ENCODE peak calls at places on chromosomes 6 and 20, in four cellular contexts. K is GM20000, G is sigmoid colon, R is MCF 10A. N is an unnamed sample.

GRCh38 chr6:1110164-1110563 is 201.7 kb upstream of the FOXQ1 start:
- DNase-seq in R (no peak), K (no peak), G (no peak), N (peak; percentile 32)

GRCh38 chr6:153059757-153060156 is 57.2 kb upstream of the MTRF1L start:
- DNase-seq in R (peak; percentile 25), G (no peak), K (no peak), N (no peak)

GRCh38 chr6:3315841-3316240 is 57.1 kb downstream of the PSMG4 start:
- DNase-seq in G (peak; percentile 44), K (no peak), R (no peak), N (no peak)

GRCh38 chr6:91781946-91782345 is 1195.1 kb upstream of the MAP3K7 start:
- DNase-seq in K (no peak), G (no peak), R (peak; percentile 11), N (no peak)

GRCh38 chr20:58117944-58118343 is 110.5 kb downstream of the ANKRD60 start:
- DNase-seq in R (no peak), G (no peak), K (no peak), N (no peak)

GRCh38 chr20:44089987-44090674 is 96.9 kb downstream of the JPH2 start:
- DNase-seq in R (peak; percentile 81), K (no peak), G (peak; percentile 35), N (peak; percentile 28)

GRCh38 chr6:169397684-169398083 is 144.0 kb upstream of the THBS2 start:
- DNase-seq in K (no peak), R (no peak), G (no peak), N (no peak)

GRCh38 chr6:105317607-105318533 is 85.0 kb downstream of the PREP start:
- DNase-seq in G (no peak), K (no peak), R (peak; percentile 44), N (peak; percentile 46)

GRCh38 chr20:64225166-64225595 is 30.4 kb upstream of the PCMTD2 start:
- DNase-seq in K (no peak), G (no peak), R (no peak), N (no peak)

GRCh38 chr6:167543602-167544506 is 219.0 kb downstream of the TTLL2 start:
- DNase-seq in G (peak; percentile 88), R (no peak), K (no peak), N (no peak)

GRCh38 chr6:26105842-26106241 is 18.6 kb downstream of the HFE start:
- DNase-seq in R (no peak), K (no peak), G (no peak), N (no peak)

GRCh38 chr20:37229300-37229699 is 32.3 kb downstream of the GHRH start:
- DNase-seq in K (no peak), G (no peak), R (no peak), N (no peak)

GRCh38 chr6:4358414-4359107 is 223.2 kb upstream of the ECI2 start:
- DNase-seq in K (no peak), R (peak; percentile 100), G (peak; percentile 93), N (peak; percentile 86)

GRCh38 chr6:149771185-149771584 is 21.6 kb downstream of the PCMT1 start:
- DNase-seq in K (no peak), R (no peak), G (no peak), N (no peak)

GRCh38 chr20:45010399-45010828 is 44.1 kb downstream of the STK4 start:
- DNase-seq in G (no peak), R (no peak), K (no peak), N (no peak)

GRCh38 chr20:39893013-39893685 is 795.9 kb downstream of the MAFB start:
- DNase-seq in G (no peak), R (no peak), K (no peak), N (no peak)

GRCh38 chr6:10486215-10486614 is 34.9 kb upstream of the GCNT2 start:
- DNase-seq in G (no peak), R (no peak), K (no peak), N (no peak)

GRCh38 chr20:36493801-36494114 is 47.6 kb upstream of the MYL9 start:
- DNase-seq in R (no peak), G (peak; percentile 94), K (no peak), N (no peak)

GRCh38 chr6:164109770-164110140 is 695.2 kb downstream of the QKI start:
- DNase-seq in K (no peak), G (no peak), R (peak; percentile 59), N (no peak)

GRCh38 chr6:73655341-73655917 is 1.6 kb upstream of the SLC17A5 start:
- DNase-seq in R (no peak), G (no peak), K (no peak), N (no peak)

GRCh38 chr6:146433881-146434741 is 109.5 kb upstream of the RAB32 start:
- DNase-seq in R (no peak), K (no peak), G (no peak), N (no peak)

GRCh38 chr6:156167289-156168076 is 609.7 kb upstream of the ARID1B start:
- DNase-seq in R (no peak), G (peak; percentile 77), K (no peak), N (no peak)

GRCh38 chr6:4844108-4844507 is 67.9 kb downstream of the CDYL start:
- DNase-seq in R (no peak), G (no peak), K (no peak), N (no peak)

GRCh38 chr6:120826253-120826652 is 508.0 kb downstream of the TBC1D32 start:
- DNase-seq in G (no peak), R (peak; percentile 61), K (peak; percentile 8), N (peak; percentile 73)

GRCh38 chr6:167701010-167701409 is 125.7 kb upstream of the AFDN start:
- DNase-seq in K (no peak), G (peak; percentile 26), R (no peak), N (no peak)

GRCh38 chr6:41036188-41036587 is 2.8 kb downstream of the UNC5CL start:
- DNase-seq in R (peak; percentile 75), G (no peak), K (no peak), N (peak; percentile 36)

GRCh38 chr20:49320460-49320859 is 42.6 kb upstream of the ZNFX1 start:
- DNase-seq in R (peak; percentile 64), G (no peak), K (no peak), N (peak; percentile 58)

GRCh38 chr6:158046201-158047119 is 64.8 kb downstream of the SYNJ2 start:
- DNase-seq in R (no peak), K (peak; percentile 36), G (no peak), N (no peak)

GRCh38 chr6:34018961-34019606 is 126.8 kb downstream of the GRM4 start:
- DNase-seq in G (no peak), R (no peak), K (no peak), N (no peak)

GRCh38 chr6:120320481-120321162 is 971.1 kb upstream of the MAN1A1 start:
- DNase-seq in K (no peak), R (no peak), G (no peak), N (no peak)

GRCh38 chr6:2042951-2043648 is 202.3 kb downstream of the GMDS start:
- DNase-seq in R (no peak), K (no peak), G (no peak), N (no peak)

GRCh38 chr20:32278199-32278643 is 770 bp downstream of the KIF3B start:
- DNase-seq in G (no peak), K (peak; percentile 68), R (no peak), N (no peak)

GRCh38 chr6:163711615-163712568 is 297.4 kb downstream of the QKI start:
- DNase-seq in G (peak; percentile 88), K (no peak), R (no peak), N (no peak)

GRCh38 chr6:24183584-24183983 is 57.6 kb downstream of the NRSN1 start:
- DNase-seq in R (no peak), G (no peak), K (no peak), N (no peak)

GRCh38 chr6:129860901-129861665 is at the start of gene TMEM244:
- DNase-seq in K (no peak), R (no peak), G (no peak), N (no peak)

GRCh38 chr6:43355862-43356590 is 13.4 kb downstream of the ZNF318 start:
- DNase-seq in K (peak; percentile 25), G (no peak), R (no peak), N (peak; percentile 19)
- TF ChIP-seq CTCF in K (peak; percentile 43), G (no peak), R (no peak), N (no peak)

GRCh38 chr6:32829495-32829894 is 9.0 kb downstream of the TAP2 start:
- DNase-seq in K (no peak), G (no peak), R (no peak), N (no peak)

GRCh38 chr6:32830017-32830416 is 8.5 kb downstream of the TAP2 start:
- DNase-seq in R (no peak), K (no peak), G (no peak), N (no peak)

GRCh38 chr6:32826996-32827395 is 10.2 kb upstream of the HLA-DOB start:
- DNase-seq in K (no peak), G (no peak), R (no peak), N (no peak)

GRCh38 chr6:32830936-32831335 is 7.6 kb downstream of the TAP2 start:
- DNase-seq in R (no peak), G (no peak), K (no peak), N (no peak)

DNA sequence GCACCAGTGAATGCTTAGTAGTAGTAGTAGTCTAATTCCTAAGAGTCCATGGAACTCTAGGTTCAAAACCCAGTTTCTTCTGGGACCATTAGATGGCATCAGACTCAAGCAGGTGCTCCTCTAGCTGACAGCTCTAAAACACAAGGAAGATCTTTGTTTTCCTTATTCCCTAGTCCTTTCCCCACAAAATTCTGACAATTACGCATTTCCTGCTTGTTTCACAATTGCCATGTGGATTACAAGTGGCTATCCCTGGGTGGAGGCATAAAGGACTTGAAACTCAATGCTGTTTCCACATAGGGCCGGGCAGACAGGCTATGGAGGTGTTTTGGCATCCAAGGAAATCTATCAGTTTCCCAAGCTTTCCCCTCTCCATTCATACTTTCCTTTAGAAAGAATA is 9.2 kb upstream of the HLA-DOB start:
- DNase-seq in G (no peak), K (no peak), R (peak; percentile 87), N (peak; percentile 32)
- TF ChIP-seq CTCF in G (no peak), K (no peak), R (peak; percentile 42), N (peak; percentile 25)

GRCh38 chr6:12311106-12311505 is 20.9 kb downstream of the EDN1 start:
- DNase-seq in R (peak; percentile 85), K (no peak), G (no peak), N (peak; percentile 59)
- TF ChIP-seq CTCF in R (peak; percentile 47), K (no peak), G (no peak), N (no peak)

DNA sequence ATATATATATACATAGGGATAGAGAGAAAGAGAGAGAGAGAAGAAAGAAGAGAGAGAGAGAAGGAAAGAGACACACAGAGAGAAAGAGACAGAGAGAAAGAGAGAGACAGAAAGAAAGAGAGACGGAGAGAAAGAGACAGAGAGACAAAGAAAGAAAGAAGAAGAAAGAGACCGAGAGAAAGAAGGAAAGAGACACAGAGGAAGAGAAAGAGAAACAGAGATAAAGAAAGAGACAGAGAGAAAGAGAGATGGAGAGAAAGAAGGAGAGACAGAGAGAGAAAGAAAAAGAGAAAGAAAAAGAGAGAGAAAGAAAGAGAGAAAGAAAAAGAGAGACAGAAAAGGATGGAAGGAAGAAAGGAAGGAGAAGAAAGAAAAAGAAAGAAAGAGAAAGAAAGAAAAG is 46.9 kb upstream of the TASP1 start:
- DNase-seq in K (no peak), G (no peak), R (no peak), N (no peak)
- TF ChIP-seq CTCF in K (no peak), G (no peak), R (no peak), N (no peak)

GRCh38 chr6:119116712-119117281 is 38.3 kb upstream of the FAM184A start:
- DNase-seq in K (no peak), G (no peak), R (no peak), N (no peak)
- TF ChIP-seq CTCF in K (no peak), G (no peak), R (peak; percentile 31), N (no peak)